ENCODE peak calls at places on chromosomes 4 and X, in six cellular contexts. One of them, this sample, is unnamed.

GRCh38 chr4:86141166-86141565 is 218.7 kb downstream of the MAPK10 start:
- DNase-seq in right lobe of liver: no peak
- DNase-seq in cardiac fibroblast: no peak
- DNase-seq in bronchial epithelial cell: no peak
- DNase-seq in GM20000: no peak
- DNase-seq in body of pancreas: no peak
- DNase-seq in this sample: no peak

GRCh38 chr4:36256398-36256828 is 12.1 kb upstream of the ARAP2 start:
- DNase-seq in right lobe of liver: no peak
- DNase-seq in cardiac fibroblast: no peak
- DNase-seq in bronchial epithelial cell: no peak
- DNase-seq in GM20000: peak; percentile 32
- DNase-seq in body of pancreas: no peak
- DNase-seq in this sample: no peak

GRCh38 chr4:38092701-38093100 is 132.5 kb downstream of the PTTG2 start:
- DNase-seq in right lobe of liver: no peak
- DNase-seq in cardiac fibroblast: no peak
- DNase-seq in bronchial epithelial cell: peak; percentile 52
- DNase-seq in GM20000: no peak
- DNase-seq in body of pancreas: no peak
- DNase-seq in this sample: no peak

GRCh38 chr4:138182838-138183426 is 59.2 kb downstream of the SLC7A11 start:
- DNase-seq in right lobe of liver: no peak
- DNase-seq in cardiac fibroblast: peak; percentile 87
- DNase-seq in bronchial epithelial cell: peak; percentile 74
- DNase-seq in GM20000: peak; percentile 15
- DNase-seq in body of pancreas: peak; percentile 21
- DNase-seq in this sample: no peak

GRCh38 chrX:12011075-12011474 is 127.2 kb upstream of the FRMPD4 start:
- DNase-seq in right lobe of liver: no peak
- DNase-seq in cardiac fibroblast: no peak
- DNase-seq in bronchial epithelial cell: peak; percentile 90
- DNase-seq in GM20000: no peak
- DNase-seq in body of pancreas: no peak
- DNase-seq in this sample: no peak

GRCh38 chr4:85607624-85608023 is 132.7 kb downstream of the ARHGAP24 start:
- DNase-seq in right lobe of liver: no peak
- DNase-seq in cardiac fibroblast: no peak
- DNase-seq in bronchial epithelial cell: no peak
- DNase-seq in GM20000: no peak
- DNase-seq in body of pancreas: peak; percentile 55
- DNase-seq in this sample: no peak

GRCh38 chr4:76301068-76301774 is 5.3 kb upstream of the STBD1 start:
- DNase-seq in right lobe of liver: no peak
- DNase-seq in cardiac fibroblast: peak; percentile 48
- DNase-seq in bronchial epithelial cell: peak; percentile 94
- DNase-seq in GM20000: peak; percentile 87
- DNase-seq in body of pancreas: peak; percentile 67
- DNase-seq in this sample: no peak

GRCh38 chr4:3809028-3809427 is 42.8 kb downstream of the ADRA2C start:
- DNase-seq in right lobe of liver: no peak
- DNase-seq in cardiac fibroblast: no peak
- DNase-seq in bronchial epithelial cell: no peak
- DNase-seq in GM20000: no peak
- DNase-seq in body of pancreas: no peak
- DNase-seq in this sample: no peak

GRCh38 chr4:83548151-83548905 is 12.4 kb downstream of the GPAT3 start:
- DNase-seq in right lobe of liver: peak; percentile 68
- DNase-seq in cardiac fibroblast: peak; percentile 92
- DNase-seq in bronchial epithelial cell: peak; percentile 100
- DNase-seq in GM20000: peak; percentile 35
- DNase-seq in body of pancreas: peak; percentile 89
- DNase-seq in this sample: no peak

GRCh38 chr4:166091914-166092510 is 219.0 kb downstream of the TLL1 start:
- DNase-seq in right lobe of liver: no peak
- DNase-seq in cardiac fibroblast: peak; percentile 62
- DNase-seq in bronchial epithelial cell: peak; percentile 46
- DNase-seq in GM20000: peak; percentile 19
- DNase-seq in body of pancreas: no peak
- DNase-seq in this sample: no peak

GRCh38 chr4:36024901-36025610 is 219.3 kb downstream of the ARAP2 start:
- DNase-seq in right lobe of liver: no peak
- DNase-seq in cardiac fibroblast: no peak
- DNase-seq in bronchial epithelial cell: peak; percentile 91
- DNase-seq in GM20000: no peak
- DNase-seq in body of pancreas: no peak
- DNase-seq in this sample: no peak

GRCh38 chr4:15832523-15833451 is 54.7 kb downstream of the CD38 start:
- DNase-seq in right lobe of liver: no peak
- DNase-seq in cardiac fibroblast: no peak
- DNase-seq in bronchial epithelial cell: peak; percentile 20
- DNase-seq in GM20000: no peak
- DNase-seq in body of pancreas: no peak
- DNase-seq in this sample: no peak

GRCh38 chrX:10239611-10240064 is 82.9 kb downstream of the CLCN4 start:
- DNase-seq in right lobe of liver: no peak
- DNase-seq in cardiac fibroblast: peak; percentile 42
- DNase-seq in bronchial epithelial cell: peak; percentile 44
- DNase-seq in GM20000: no peak
- DNase-seq in body of pancreas: no peak
- DNase-seq in this sample: no peak

GRCh38 chr4:142683997-142684396 is 162.1 kb downstream of the INPP4B start:
- DNase-seq in right lobe of liver: no peak
- DNase-seq in cardiac fibroblast: no peak
- DNase-seq in bronchial epithelial cell: no peak
- DNase-seq in GM20000: no peak
- DNase-seq in body of pancreas: no peak
- DNase-seq in this sample: no peak

GRCh38 chr4:15778742-15779231 is 659 bp downstream of the CD38 start:
- DNase-seq in right lobe of liver: peak; percentile 70
- DNase-seq in cardiac fibroblast: peak; percentile 19
- DNase-seq in bronchial epithelial cell: no peak
- DNase-seq in GM20000: peak; percentile 81
- DNase-seq in body of pancreas: peak; percentile 27
- DNase-seq in this sample: peak; percentile 68

GRCh38 chr4:178917756-178918155 is 1475.5 kb upstream of the AGA start:
- DNase-seq in right lobe of liver: no peak
- DNase-seq in cardiac fibroblast: no peak
- DNase-seq in bronchial epithelial cell: no peak
- DNase-seq in GM20000: no peak
- DNase-seq in body of pancreas: no peak
- DNase-seq in this sample: no peak

GRCh38 chr4:138311771-138312535 is 69.8 kb upstream of the SLC7A11 start:
- DNase-seq in right lobe of liver: no peak
- DNase-seq in cardiac fibroblast: peak; percentile 48
- DNase-seq in bronchial epithelial cell: no peak
- DNase-seq in GM20000: no peak
- DNase-seq in body of pancreas: no peak
- DNase-seq in this sample: no peak

GRCh38 chr4:21688596-21689265 is 259.8 kb downstream of the KCNIP4 start:
- DNase-seq in right lobe of liver: no peak
- DNase-seq in cardiac fibroblast: no peak
- DNase-seq in bronchial epithelial cell: no peak
- DNase-seq in GM20000: no peak
- DNase-seq in body of pancreas: no peak
- DNase-seq in this sample: no peak

GRCh38 chr4:39947963-39948362 is 29.7 kb downstream of the PDS5A start:
- DNase-seq in right lobe of liver: no peak
- DNase-seq in cardiac fibroblast: no peak
- DNase-seq in bronchial epithelial cell: no peak
- DNase-seq in GM20000: no peak
- DNase-seq in body of pancreas: no peak
- DNase-seq in this sample: no peak

GRCh38 chr4:40524642-40525041 is 105.0 kb downstream of the RBM47 start:
- DNase-seq in right lobe of liver: peak; percentile 58
- DNase-seq in cardiac fibroblast: peak; percentile 82
- DNase-seq in bronchial epithelial cell: no peak
- DNase-seq in GM20000: no peak
- DNase-seq in body of pancreas: no peak
- DNase-seq in this sample: no peak

GRCh38 chrX:49037883-49038475 is 5.2 kb downstream of the TFE3 start:
- DNase-seq in right lobe of liver: no peak
- DNase-seq in cardiac fibroblast: peak; percentile 42
- DNase-seq in bronchial epithelial cell: peak; percentile 37
- DNase-seq in GM20000: no peak
- DNase-seq in body of pancreas: no peak
- DNase-seq in this sample: no peak

GRCh38 chr4:145186719-145187118 is 6.3 kb upstream of the OTUD4 start:
- DNase-seq in right lobe of liver: no peak
- DNase-seq in cardiac fibroblast: no peak
- DNase-seq in bronchial epithelial cell: no peak
- DNase-seq in GM20000: peak; percentile 51
- DNase-seq in body of pancreas: no peak
- DNase-seq in this sample: no peak

GRCh38 chr4:165190591-165191212 is 16.7 kb upstream of the KLHL2 start:
- DNase-seq in right lobe of liver: no peak
- DNase-seq in cardiac fibroblast: no peak
- DNase-seq in bronchial epithelial cell: no peak
- DNase-seq in GM20000: no peak
- DNase-seq in body of pancreas: no peak
- DNase-seq in this sample: no peak

GRCh38 chr4:154743683-154744340 is at the start of gene LRAT:
- DNase-seq in right lobe of liver: peak; percentile 59
- DNase-seq in cardiac fibroblast: no peak
- DNase-seq in bronchial epithelial cell: peak; percentile 48
- DNase-seq in GM20000: peak; percentile 28
- DNase-seq in body of pancreas: peak; percentile 72
- DNase-seq in this sample: no peak

GRCh38 chr4:78654809-78655208 is 103.2 kb downstream of the ANXA3 start:
- DNase-seq in right lobe of liver: no peak
- DNase-seq in cardiac fibroblast: peak; percentile 71
- DNase-seq in bronchial epithelial cell: no peak
- DNase-seq in GM20000: no peak
- DNase-seq in body of pancreas: no peak
- DNase-seq in this sample: no peak

GRCh38 chrX:35040871-35041270 is 98.3 kb downstream of the FAM47B start:
- DNase-seq in right lobe of liver: no peak
- DNase-seq in cardiac fibroblast: no peak
- DNase-seq in bronchial epithelial cell: no peak
- DNase-seq in GM20000: no peak
- DNase-seq in body of pancreas: no peak
- DNase-seq in this sample: no peak

DNA sequence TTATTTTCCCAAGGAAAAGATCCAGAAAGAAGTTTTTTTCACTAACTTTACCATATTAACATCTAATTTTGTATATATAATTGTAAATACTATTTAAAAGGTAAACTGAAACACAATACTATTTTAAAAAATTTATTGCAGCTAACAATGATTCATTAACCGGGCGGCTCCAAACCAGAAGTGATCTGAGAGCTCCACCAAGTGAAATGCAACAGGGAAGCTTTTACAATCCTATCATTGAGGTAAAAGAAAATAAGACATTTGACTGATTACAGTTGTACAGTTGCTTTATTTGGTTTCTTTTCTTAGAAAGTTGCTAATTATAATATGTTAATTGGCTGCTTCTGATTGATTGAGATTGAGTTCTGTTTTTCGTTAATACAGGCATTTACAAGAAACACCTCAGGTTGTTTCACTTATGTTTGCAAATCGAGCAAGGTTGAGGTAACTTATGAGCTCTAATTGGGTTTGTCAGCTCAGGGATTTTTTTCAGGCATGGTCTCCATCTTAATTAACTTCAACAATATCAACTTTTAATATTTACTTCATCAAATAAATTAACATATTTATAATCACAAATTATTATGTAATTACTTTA is 220.2 kb upstream of the UGT8 start:
- DNase-seq in right lobe of liver: no peak
- DNase-seq in cardiac fibroblast: peak; percentile 66
- DNase-seq in bronchial epithelial cell: peak; percentile 51
- DNase-seq in GM20000: no peak
- DNase-seq in body of pancreas: no peak
- DNase-seq in this sample: no peak
- TF ChIP-seq CTCF in right lobe of liver: peak; percentile 44
- TF ChIP-seq CTCF in cardiac fibroblast: peak; percentile 49
- TF ChIP-seq CTCF in bronchial epithelial cell: peak; percentile 56
- TF ChIP-seq CTCF in GM20000: no peak
- TF ChIP-seq CTCF in body of pancreas: peak; percentile 12
- TF ChIP-seq CTCF in this sample: no peak

GRCh38 chrX:109848451-109849050 is 115.5 kb upstream of the ACSL4 start:
- DNase-seq in right lobe of liver: no peak
- DNase-seq in cardiac fibroblast: no peak
- DNase-seq in bronchial epithelial cell: no peak
- DNase-seq in GM20000: no peak
- DNase-seq in body of pancreas: no peak
- DNase-seq in this sample: no peak
- TF ChIP-seq CTCF in right lobe of liver: no peak
- TF ChIP-seq CTCF in cardiac fibroblast: no peak
- TF ChIP-seq CTCF in bronchial epithelial cell: no peak
- TF ChIP-seq CTCF in GM20000: no peak
- TF ChIP-seq CTCF in body of pancreas: no peak
- TF ChIP-seq CTCF in this sample: no peak

GRCh38 chrX:15973299-15973698 is 118.7 kb upstream of the AP1S2 start:
- DNase-seq in right lobe of liver: no peak
- DNase-seq in cardiac fibroblast: peak; percentile 24
- DNase-seq in bronchial epithelial cell: peak; percentile 44
- DNase-seq in GM20000: peak; percentile 10
- DNase-seq in body of pancreas: no peak
- DNase-seq in this sample: no peak
- TF ChIP-seq CTCF in right lobe of liver: peak; percentile 29
- TF ChIP-seq CTCF in cardiac fibroblast: peak; percentile 41
- TF ChIP-seq CTCF in bronchial epithelial cell: peak; percentile 50
- TF ChIP-seq CTCF in GM20000: no peak
- TF ChIP-seq CTCF in body of pancreas: no peak
- TF ChIP-seq CTCF in this sample: no peak

DNA sequence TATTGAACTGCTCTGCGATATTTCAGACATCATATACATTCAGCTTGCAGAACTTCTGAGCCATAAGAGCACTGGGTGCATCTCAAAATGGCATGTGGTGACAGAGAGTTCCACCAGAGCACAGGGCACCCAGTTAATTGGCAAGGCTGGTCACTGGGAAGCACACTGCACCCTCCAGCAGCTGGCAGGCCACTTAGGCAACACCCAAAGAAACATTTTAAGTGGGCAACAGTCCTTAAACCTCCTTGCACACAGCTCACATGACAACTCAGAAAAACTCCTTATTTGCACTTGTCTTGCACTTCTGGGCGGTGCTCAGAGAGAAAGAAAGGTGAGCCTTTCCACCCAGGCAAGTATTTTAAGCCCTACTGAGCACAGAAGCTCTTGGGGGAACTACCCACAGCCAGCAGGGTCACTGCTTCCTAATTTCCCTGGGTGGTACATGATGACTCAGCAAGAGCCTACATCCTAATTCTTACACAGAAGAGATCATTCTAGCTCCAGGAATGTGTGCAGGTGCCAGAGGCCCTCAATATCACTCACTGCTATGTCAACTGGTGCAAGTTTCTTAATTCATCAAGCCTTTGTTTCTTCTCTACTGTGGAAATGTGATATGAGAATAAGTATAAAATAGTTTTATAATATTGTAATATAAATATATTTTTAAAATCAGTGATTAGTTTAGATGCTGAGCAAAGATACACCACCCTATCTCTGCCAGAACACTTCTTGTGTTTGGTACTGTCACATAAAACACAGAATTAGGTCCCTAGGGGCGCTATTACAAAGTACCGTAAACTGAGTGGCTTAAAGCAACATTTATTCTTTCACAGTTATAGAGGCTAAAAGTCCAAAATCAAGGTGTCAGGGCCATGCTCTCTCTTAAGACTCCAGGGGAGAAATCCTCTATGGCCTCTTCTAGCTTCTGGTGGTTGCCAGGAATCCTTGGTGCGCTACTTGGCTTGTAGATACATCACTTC is 155.1 kb upstream of the PPARGC1A start:
- DNase-seq in right lobe of liver: no peak
- DNase-seq in cardiac fibroblast: no peak
- DNase-seq in bronchial epithelial cell: no peak
- DNase-seq in GM20000: no peak
- DNase-seq in body of pancreas: no peak
- DNase-seq in this sample: no peak
- TF ChIP-seq CTCF in right lobe of liver: no peak
- TF ChIP-seq CTCF in cardiac fibroblast: no peak
- TF ChIP-seq CTCF in bronchial epithelial cell: no peak
- TF ChIP-seq CTCF in GM20000: no peak
- TF ChIP-seq CTCF in body of pancreas: no peak
- TF ChIP-seq CTCF in this sample: no peak

This sample was measured in natural killer cell.